ENCODE peak calls at places on chromosomes 13 and 19, in six cellular contexts. One of them, this sample, is unnamed.

GRCh38 chr19:16722591-16722990 is 2.9 kb downstream of the NWD1 start:
- DNase-seq in effector memory CD4-positive, alpha-beta T cell: no peak
- DNase-seq in iris pigment epithelial cell: no peak
- DNase-seq in amniotic stem cell: no peak
- DNase-seq in tibial nerve: no peak
- DNase-seq in effector CD4-positive, alpha-beta T cell: no peak
- DNase-seq in this sample: no peak

GRCh38 chr19:52343548-52343947 is 7.5 kb downstream of the ZNF610 start:
- DNase-seq in effector memory CD4-positive, alpha-beta T cell: peak
- DNase-seq in iris pigment epithelial cell: peak
- DNase-seq in amniotic stem cell: no peak
- DNase-seq in tibial nerve: peak
- DNase-seq in effector CD4-positive, alpha-beta T cell: peak
- DNase-seq in this sample: peak

GRCh38 chr13:75934889-75935288 is 298.8 kb downstream of the LMO7 start:
- DNase-seq in effector memory CD4-positive, alpha-beta T cell: no peak
- DNase-seq in iris pigment epithelial cell: peak
- DNase-seq in amniotic stem cell: no peak
- DNase-seq in tibial nerve: no peak
- DNase-seq in effector CD4-positive, alpha-beta T cell: no peak
- DNase-seq in this sample: no peak

GRCh38 chr13:73422973-73423372 is 364.2 kb downstream of the KLF5 start:
- DNase-seq in effector memory CD4-positive, alpha-beta T cell: no peak
- DNase-seq in iris pigment epithelial cell: no peak
- DNase-seq in amniotic stem cell: no peak
- DNase-seq in tibial nerve: no peak
- DNase-seq in effector CD4-positive, alpha-beta T cell: no peak
- DNase-seq in this sample: no peak

GRCh38 chr13:99967884-99968520 is 3.6 kb downstream of the ZIC5 start:
- DNase-seq in effector memory CD4-positive, alpha-beta T cell: no peak
- DNase-seq in iris pigment epithelial cell: no peak
- DNase-seq in amniotic stem cell: no peak
- DNase-seq in tibial nerve: no peak
- DNase-seq in effector CD4-positive, alpha-beta T cell: no peak
- DNase-seq in this sample: no peak

GRCh38 chr19:55152017-55152416 is 3.0 kb upstream of the TNNT1 start:
- DNase-seq in effector memory CD4-positive, alpha-beta T cell: no peak
- DNase-seq in iris pigment epithelial cell: no peak
- DNase-seq in amniotic stem cell: no peak
- DNase-seq in tibial nerve: no peak
- DNase-seq in effector CD4-positive, alpha-beta T cell: no peak
- DNase-seq in this sample: no peak

GRCh38 chr19:30419581-30420180 is 47.5 kb downstream of the ZNF536 start:
- DNase-seq in effector memory CD4-positive, alpha-beta T cell: no peak
- DNase-seq in iris pigment epithelial cell: no peak
- DNase-seq in amniotic stem cell: no peak
- DNase-seq in tibial nerve: no peak
- DNase-seq in effector CD4-positive, alpha-beta T cell: no peak
- DNase-seq in this sample: no peak

GRCh38 chr13:113860579-113861432 is 3.1 kb downstream of the GAS6 start:
- DNase-seq in effector memory CD4-positive, alpha-beta T cell: no peak
- DNase-seq in iris pigment epithelial cell: no peak
- DNase-seq in amniotic stem cell: no peak
- DNase-seq in tibial nerve: no peak
- DNase-seq in effector CD4-positive, alpha-beta T cell: no peak
- DNase-seq in this sample: no peak

GRCh38 chr19:5949792-5950305 is 28.1 kb downstream of the RANBP3 start:
- DNase-seq in effector memory CD4-positive, alpha-beta T cell: no peak
- DNase-seq in iris pigment epithelial cell: no peak
- DNase-seq in amniotic stem cell: no peak
- DNase-seq in tibial nerve: no peak
- DNase-seq in effector CD4-positive, alpha-beta T cell: peak
- DNase-seq in this sample: peak

GRCh38 chr13:35448465-35448864 is 28.0 kb downstream of the MAB21L1 start:
- DNase-seq in effector memory CD4-positive, alpha-beta T cell: no peak
- DNase-seq in iris pigment epithelial cell: no peak
- DNase-seq in amniotic stem cell: no peak
- DNase-seq in tibial nerve: no peak
- DNase-seq in effector CD4-positive, alpha-beta T cell: no peak
- DNase-seq in this sample: no peak

GRCh38 chr19:47637550-47637949 is 28.6 kb downstream of the BICRA start:
- DNase-seq in effector memory CD4-positive, alpha-beta T cell: no peak
- DNase-seq in iris pigment epithelial cell: peak
- DNase-seq in amniotic stem cell: no peak
- DNase-seq in tibial nerve: no peak
- DNase-seq in effector CD4-positive, alpha-beta T cell: no peak
- DNase-seq in this sample: no peak

GRCh38 chr19:32318884-32319520 is 26.4 kb upstream of the ZNF507 start:
- DNase-seq in effector memory CD4-positive, alpha-beta T cell: no peak
- DNase-seq in iris pigment epithelial cell: no peak
- DNase-seq in amniotic stem cell: no peak
- DNase-seq in tibial nerve: no peak
- DNase-seq in effector CD4-positive, alpha-beta T cell: no peak
- DNase-seq in this sample: no peak

GRCh38 chr13:75038315-75038881 is 443.6 kb downstream of the TBC1D4 start:
- DNase-seq in effector memory CD4-positive, alpha-beta T cell: no peak
- DNase-seq in iris pigment epithelial cell: no peak
- DNase-seq in amniotic stem cell: no peak
- DNase-seq in tibial nerve: no peak
- DNase-seq in effector CD4-positive, alpha-beta T cell: no peak
- DNase-seq in this sample: no peak

GRCh38 chr13:79973533-79973963 is 367.4 kb downstream of the SPRY2 start:
- DNase-seq in effector memory CD4-positive, alpha-beta T cell: no peak
- DNase-seq in iris pigment epithelial cell: peak
- DNase-seq in amniotic stem cell: no peak
- DNase-seq in tibial nerve: no peak
- DNase-seq in effector CD4-positive, alpha-beta T cell: no peak
- DNase-seq in this sample: no peak

GRCh38 chr19:56084835-56085536 is 36.1 kb downstream of the ZNF787 start:
- DNase-seq in effector memory CD4-positive, alpha-beta T cell: no peak
- DNase-seq in iris pigment epithelial cell: no peak
- DNase-seq in amniotic stem cell: no peak
- DNase-seq in tibial nerve: no peak
- DNase-seq in effector CD4-positive, alpha-beta T cell: no peak
- DNase-seq in this sample: no peak

GRCh38 chr19:8387688-8388611 is 2.2 kb upstream of the RAB11B start:
- DNase-seq in effector memory CD4-positive, alpha-beta T cell: no peak
- DNase-seq in iris pigment epithelial cell: no peak
- DNase-seq in amniotic stem cell: no peak
- DNase-seq in tibial nerve: no peak
- DNase-seq in effector CD4-positive, alpha-beta T cell: no peak
- DNase-seq in this sample: no peak

GRCh38 chr19:32870154-32870573 is 597 bp upstream of the SLC7A9 start:
- DNase-seq in effector memory CD4-positive, alpha-beta T cell: no peak
- DNase-seq in iris pigment epithelial cell: no peak
- DNase-seq in amniotic stem cell: no peak
- DNase-seq in tibial nerve: no peak
- DNase-seq in effector CD4-positive, alpha-beta T cell: no peak
- DNase-seq in this sample: no peak

GRCh38 chr13:27971236-27971645 is 2.1 kb upstream of the CDX2 start:
- DNase-seq in effector memory CD4-positive, alpha-beta T cell: no peak
- DNase-seq in iris pigment epithelial cell: no peak
- DNase-seq in amniotic stem cell: no peak
- DNase-seq in tibial nerve: no peak
- DNase-seq in effector CD4-positive, alpha-beta T cell: no peak
- DNase-seq in this sample: no peak

GRCh38 chr19:677201-677600 is 1.0 kb downstream of the FSTL3 start:
- DNase-seq in effector memory CD4-positive, alpha-beta T cell: no peak
- DNase-seq in iris pigment epithelial cell: peak
- DNase-seq in amniotic stem cell: peak
- DNase-seq in tibial nerve: peak
- DNase-seq in effector CD4-positive, alpha-beta T cell: no peak
- DNase-seq in this sample: no peak

GRCh38 chr13:85197431-85197830 is 601.8 kb downstream of the SLITRK6 start:
- DNase-seq in effector memory CD4-positive, alpha-beta T cell: no peak
- DNase-seq in iris pigment epithelial cell: no peak
- DNase-seq in amniotic stem cell: no peak
- DNase-seq in tibial nerve: no peak
- DNase-seq in effector CD4-positive, alpha-beta T cell: no peak
- DNase-seq in this sample: no peak

GRCh38 chr19:45469835-45470146 is 2.0 kb downstream of the FOSB start:
- DNase-seq in effector memory CD4-positive, alpha-beta T cell: no peak
- DNase-seq in iris pigment epithelial cell: no peak
- DNase-seq in amniotic stem cell: no peak
- DNase-seq in tibial nerve: no peak
- DNase-seq in effector CD4-positive, alpha-beta T cell: no peak
- DNase-seq in this sample: no peak

GRCh38 chr13:98507060-98507797 is 69.7 kb downstream of the STK24 start:
- DNase-seq in effector memory CD4-positive, alpha-beta T cell: no peak
- DNase-seq in iris pigment epithelial cell: peak
- DNase-seq in amniotic stem cell: no peak
- DNase-seq in tibial nerve: peak
- DNase-seq in effector CD4-positive, alpha-beta T cell: no peak
- DNase-seq in this sample: no peak

GRCh38 chr19:29372921-29373797 is 152.6 kb upstream of the VSTM2B start:
- DNase-seq in effector memory CD4-positive, alpha-beta T cell: no peak
- DNase-seq in iris pigment epithelial cell: no peak
- DNase-seq in amniotic stem cell: no peak
- DNase-seq in tibial nerve: no peak
- DNase-seq in effector CD4-positive, alpha-beta T cell: no peak
- DNase-seq in this sample: no peak

GRCh38 chr19:36986601-36987000 is 70.5 kb downstream of the ZNF568 start:
- DNase-seq in effector memory CD4-positive, alpha-beta T cell: no peak
- DNase-seq in iris pigment epithelial cell: no peak
- DNase-seq in amniotic stem cell: no peak
- DNase-seq in tibial nerve: no peak
- DNase-seq in effector CD4-positive, alpha-beta T cell: no peak
- DNase-seq in this sample: no peak

GRCh38 chr13:23510979-23511735 is 59.1 kb upstream of the TNFRSF19 start:
- DNase-seq in effector memory CD4-positive, alpha-beta T cell: no peak
- DNase-seq in iris pigment epithelial cell: peak
- DNase-seq in amniotic stem cell: no peak
- DNase-seq in tibial nerve: no peak
- DNase-seq in effector CD4-positive, alpha-beta T cell: no peak
- DNase-seq in this sample: no peak

GRCh38 chr19:9702186-9702585 is 27.3 kb upstream of the ZNF562 start:
- DNase-seq in effector memory CD4-positive, alpha-beta T cell: no peak
- DNase-seq in iris pigment epithelial cell: no peak
- DNase-seq in amniotic stem cell: no peak
- DNase-seq in tibial nerve: no peak
- DNase-seq in effector CD4-positive, alpha-beta T cell: no peak
- DNase-seq in this sample: no peak

GRCh38 chr13:41017153-41017552 is 2.0 kb downstream of the ELF1 start:
- DNase-seq in effector memory CD4-positive, alpha-beta T cell: peak
- DNase-seq in iris pigment epithelial cell: no peak
- DNase-seq in amniotic stem cell: no peak
- DNase-seq in tibial nerve: no peak
- DNase-seq in effector CD4-positive, alpha-beta T cell: no peak
- DNase-seq in this sample: no peak

GRCh38 chr13:56351041-56351440 is 789.7 kb upstream of the PRR20A start:
- DNase-seq in effector memory CD4-positive, alpha-beta T cell: no peak
- DNase-seq in iris pigment epithelial cell: no peak
- DNase-seq in amniotic stem cell: no peak
- DNase-seq in tibial nerve: no peak
- DNase-seq in effector CD4-positive, alpha-beta T cell: no peak
- DNase-seq in this sample: no peak

GRCh38 chr19:17467471-17468301 is 2.6 kb upstream of the SLC27A1 start:
- DNase-seq in effector memory CD4-positive, alpha-beta T cell: no peak
- DNase-seq in iris pigment epithelial cell: no peak
- DNase-seq in amniotic stem cell: no peak
- DNase-seq in tibial nerve: no peak
- DNase-seq in effector CD4-positive, alpha-beta T cell: no peak
- DNase-seq in this sample: no peak

GRCh38 chr19:2302319-2303208 is 5.4 kb downstream of the LINGO3 start:
- DNase-seq in effector memory CD4-positive, alpha-beta T cell: no peak
- DNase-seq in iris pigment epithelial cell: peak
- DNase-seq in amniotic stem cell: no peak
- DNase-seq in tibial nerve: no peak
- DNase-seq in effector CD4-positive, alpha-beta T cell: no peak
- DNase-seq in this sample: no peak

GRCh38 chr19:13819242-13819641 is 24.0 kb downstream of the ZSWIM4 start:
- DNase-seq in effector memory CD4-positive, alpha-beta T cell: no peak
- DNase-seq in iris pigment epithelial cell: no peak
- DNase-seq in amniotic stem cell: no peak
- DNase-seq in tibial nerve: no peak
- DNase-seq in effector CD4-positive, alpha-beta T cell: no peak
- DNase-seq in this sample: no peak

GRCh38 chr13:80131204-80131603 is 209.7 kb downstream of the SPRY2 start:
- DNase-seq in effector memory CD4-positive, alpha-beta T cell: no peak
- DNase-seq in iris pigment epithelial cell: peak
- DNase-seq in amniotic stem cell: peak
- DNase-seq in tibial nerve: peak
- DNase-seq in effector CD4-positive, alpha-beta T cell: no peak
- DNase-seq in this sample: no peak

GRCh38 chr19:10420444-10421239 is at the start of gene PDE4A:
- DNase-seq in effector memory CD4-positive, alpha-beta T cell: no peak
- DNase-seq in iris pigment epithelial cell: peak
- DNase-seq in amniotic stem cell: no peak
- DNase-seq in tibial nerve: no peak
- DNase-seq in effector CD4-positive, alpha-beta T cell: peak
- DNase-seq in this sample: no peak

GRCh38 chr19:49073514-49074378 is 1.2 kb upstream of the KCNA7 start:
- DNase-seq in effector memory CD4-positive, alpha-beta T cell: no peak
- DNase-seq in iris pigment epithelial cell: no peak
- DNase-seq in amniotic stem cell: no peak
- DNase-seq in tibial nerve: no peak
- DNase-seq in effector CD4-positive, alpha-beta T cell: no peak
- DNase-seq in this sample: no peak

GRCh38 chr13:71661921-71662320 is 205.1 kb downstream of the DACH1 start:
- DNase-seq in effector memory CD4-positive, alpha-beta T cell: no peak
- DNase-seq in iris pigment epithelial cell: peak
- DNase-seq in amniotic stem cell: no peak
- DNase-seq in tibial nerve: no peak
- DNase-seq in effector CD4-positive, alpha-beta T cell: no peak
- DNase-seq in this sample: no peak

GRCh38 chr19:3479819-3480215 is 508 bp downstream of the SMIM24 start:
- DNase-seq in effector memory CD4-positive, alpha-beta T cell: peak
- DNase-seq in iris pigment epithelial cell: no peak
- DNase-seq in amniotic stem cell: no peak
- DNase-seq in tibial nerve: no peak
- DNase-seq in effector CD4-positive, alpha-beta T cell: peak
- DNase-seq in this sample: no peak

GRCh38 chr13:101747039-101747438 is 294.6 kb downstream of the ITGBL1 start:
- DNase-seq in effector memory CD4-positive, alpha-beta T cell: no peak
- DNase-seq in iris pigment epithelial cell: no peak
- DNase-seq in amniotic stem cell: no peak
- DNase-seq in tibial nerve: no peak
- DNase-seq in effector CD4-positive, alpha-beta T cell: no peak
- DNase-seq in this sample: no peak